ENCODE peak calls at places on chromosomes 16 and 17, in seven cellular contexts. E is cardiac muscle cell, O is IMR-90, Q is osteoblast, J is adrenal gland, U is A549, R is colonic mucosa. L is an unnamed sample. For H3K4me1, the result is how much of the 10 kb centered on the place peaks cover.

GRCh38 chr17:57874434-57875108 is 24.7 kb upstream of the MRPS23 start:
- DNase-seq in E (peak), O (peak), Q (peak), J (peak), U (no peak), R (peak), L (peak)

GRCh38 chr17:48610282-48611211 is at the start of gene HOXB7:
- DNase-seq in E (no peak), O (peak), Q (no peak), J (peak), U (peak), R (peak), L (no peak)

GRCh38 chr17:10879110-10879509 is 41.2 kb upstream of the PIRT start:
- DNase-seq in E (peak), O (no peak), Q (no peak), J (no peak), U (peak), R (peak), L (no peak)

GRCh38 chr17:16583781-16584180 is 14.8 kb upstream of the ZNF287 start:
- DNase-seq in E (no peak), O (no peak), Q (no peak), J (no peak), U (no peak), R (no peak), L (no peak)

GRCh38 chr17:41547921-41548843 is 20.1 kb upstream of the KRT19 start:
- DNase-seq in E (peak), O (peak), Q (peak), J (peak), U (peak), R (peak), L (peak)

GRCh38 chr17:77796201-77796860 is 162.2 kb upstream of the TNRC6C start:
- DNase-seq in E (no peak), O (no peak), Q (peak), J (no peak), U (no peak), R (peak), L (peak)

GRCh38 chr16:11871193-11871592 is 19.9 kb upstream of the RSL1D1 start:
- DNase-seq in E (peak), O (peak), Q (no peak), J (no peak), U (peak), R (no peak), L (no peak)

GRCh38 chr17:3695723-3696411 is at the start of gene P2RX5:
- DNase-seq in E (peak), O (no peak), Q (peak), J (no peak), U (no peak), R (no peak), L (no peak)

GRCh38 chr17:44007346-44008204 is 3.2 kb downstream of the NAGS start:
- DNase-seq in E (peak), O (no peak), Q (peak), J (no peak), U (no peak), R (peak), L (no peak)

GRCh38 chr17:19646788-19647696 is 1.5 kb upstream of the ALDH3A2 start:
- DNase-seq in E (peak), O (no peak), Q (peak), J (peak), U (peak), R (peak), L (no peak)

GRCh38 chr16:30585022-30585399 is 486 bp downstream of the ZNF785 start:
- DNase-seq in E (no peak), O (no peak), Q (no peak), J (no peak), U (no peak), R (no peak), L (no peak)

GRCh38 chr17:48103379-48103715 is 2.1 kb upstream of the CBX1 start:
- DNase-seq in E (no peak), O (no peak), Q (no peak), J (no peak), U (no peak), R (no peak), L (no peak)

GRCh38 chr16:7405166-7405565 is 72.5 kb downstream of the RBFOX1 start:
- DNase-seq in E (no peak), O (no peak), Q (no peak), J (peak), U (peak), R (no peak), L (no peak)

GRCh38 chr17:27545562-27546229 is 85.3 kb upstream of the LGALS9 start:
- DNase-seq in E (no peak), O (peak), Q (no peak), J (peak), U (no peak), R (no peak), L (no peak)

DNA sequence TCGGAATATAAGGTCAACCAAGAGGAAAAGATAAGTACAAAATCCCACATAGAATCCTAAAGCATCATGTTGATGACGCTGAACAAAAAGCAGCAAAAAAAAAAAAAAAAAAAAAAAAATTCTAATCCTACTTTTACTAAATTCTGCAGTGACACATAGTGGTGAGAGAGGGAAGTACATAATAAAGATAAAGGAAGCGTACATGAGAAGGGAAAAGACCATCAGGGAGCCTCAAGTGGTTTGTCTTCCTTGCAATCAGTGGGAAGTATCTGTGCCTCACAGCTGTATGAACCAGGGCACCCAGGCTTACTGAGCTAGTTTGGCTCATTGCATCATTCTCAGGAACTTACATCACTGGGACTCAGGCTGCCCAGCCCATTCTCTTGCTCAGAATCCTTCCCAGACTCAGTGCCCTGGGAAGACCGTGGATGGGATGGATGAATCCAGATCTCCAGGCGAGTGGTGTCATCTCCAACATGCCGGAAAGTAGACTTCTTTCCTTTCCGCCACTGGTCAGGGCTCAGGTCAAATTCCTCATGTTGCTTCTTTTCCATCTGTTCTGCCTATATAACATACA is 21.2 kb downstream of the SMG6 start:
- DNase-seq in E (peak), O (peak), Q (peak), J (no peak), U (peak), R (no peak), L (no peak)
- TF ChIP-seq CTCF in E (peak), O (peak), Q (peak), J (peak), U (peak), R (peak), L (peak)

GRCh38 chr17:45408611-45409421 is 23.9 kb downstream of the ARHGAP27 start:
- DNase-seq in E (no peak), O (no peak), Q (peak), J (no peak), U (no peak), R (peak), L (no peak)
- H3K4me1 ChIP-seq in E (under half), O (under half), Q (under half), J (under half), U (under half), R (under half), L (under half)

GRCh38 chr17:68495081-68495480 is 17.1 kb upstream of the PRKAR1A start:
- DNase-seq in E (no peak), O (no peak), Q (no peak), J (no peak), U (no peak), R (no peak), L (no peak)

GRCh38 chr17:68499587-68499986 is 12.6 kb upstream of the PRKAR1A start:
- DNase-seq in E (no peak), O (no peak), Q (no peak), J (no peak), U (no peak), R (no peak), L (no peak)

GRCh38 chr17:68501074-68501473 is 11.2 kb upstream of the PRKAR1A start:
- DNase-seq in E (no peak), O (no peak), Q (no peak), J (no peak), U (no peak), R (no peak), L (no peak)

GRCh38 chr17:68498479-68499326 is 13.5 kb upstream of the PRKAR1A start:
- DNase-seq in E (peak), O (no peak), Q (no peak), J (peak), U (no peak), R (peak), L (no peak)

GRCh38 chr17:68497885-68498319 is 14.3 kb upstream of the PRKAR1A start:
- DNase-seq in E (no peak), O (no peak), Q (no peak), J (no peak), U (no peak), R (peak), L (no peak)
- H3K4me3 ChIP-seq in E (no peak), O (no peak), Q (no peak), J (no peak), U (no peak), R (no peak), L (no peak)

GRCh38 chr16:84143784-84144199 is 1.2 kb downstream of the HSDL1 start:
- DNase-seq in E (peak), O (no peak), Q (no peak), J (no peak), U (no peak), R (no peak), L (no peak)

GRCh38 chr16:84141143-84141670 is 3.8 kb downstream of the HSDL1 start:
- DNase-seq in E (no peak), O (no peak), Q (no peak), J (no peak), U (peak), R (no peak), L (no peak)

GRCh38 chr16:84144301-84144858 is 597 bp downstream of the HSDL1 start:
- DNase-seq in E (peak), O (peak), Q (peak), J (no peak), U (peak), R (peak), L (no peak)

GRCh38 chr16:84143081-84143480 is 1.9 kb downstream of the HSDL1 start:
- DNase-seq in E (no peak), O (no peak), Q (no peak), J (no peak), U (no peak), R (no peak), L (no peak)

GRCh38 chr16:84144859-84145639 is at the start of the genes DNAAF1 and HSDL1:
- DNase-seq in E (peak), O (peak), Q (peak), J (peak), U (peak), R (peak), L (peak)
- TF ChIP-seq CTCF in E (no peak), O (no peak), Q (no peak), J (no peak), U (no peak), R (no peak), L (no peak)

GRCh38 chr16:19523559-19524355 is at the start of gene CCP110:
- DNase-seq in E (peak), O (peak), Q (peak), J (peak), U (peak), R (peak), L (peak)

GRCh38 chr16:19524356-19524865 is 669 bp downstream of the CCP110 start:
- DNase-seq in E (no peak), O (no peak), Q (peak), J (no peak), U (no peak), R (no peak), L (no peak)

GRCh38 chr16:19521471-19522368 is at the start of gene GDE1:
- DNase-seq in E (peak), O (peak), Q (peak), J (peak), U (peak), R (peak), L (peak)

GRCh38 chr16:19522369-19523159 is 666 bp upstream of the GDE1 start:
- DNase-seq in E (no peak), O (no peak), Q (no peak), J (no peak), U (no peak), R (no peak), L (no peak)

DNA sequence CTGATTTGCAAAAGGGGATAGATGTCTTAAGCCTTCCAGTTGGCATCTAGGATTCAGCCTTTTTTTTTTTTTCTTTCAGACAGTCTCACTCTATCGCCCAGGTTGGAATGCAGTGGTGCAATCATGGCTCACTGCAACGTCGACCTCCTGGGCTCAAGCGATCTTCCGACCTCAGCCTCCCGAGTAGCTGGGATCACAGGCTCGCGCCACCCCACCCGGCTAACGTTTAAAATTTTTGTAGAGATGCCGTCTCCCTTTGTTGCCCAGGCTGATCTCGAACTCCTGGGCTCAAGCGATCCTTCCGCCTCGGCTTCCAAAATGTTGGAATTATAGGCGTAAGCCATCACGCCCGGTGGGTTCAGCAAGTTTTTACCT is 571 bp upstream of the CCP110 start:
- DNase-seq in E (no peak), O (no peak), Q (no peak), J (peak), U (no peak), R (peak), L (no peak)
- H3K4me1 ChIP-seq in E (under half), O (under half), Q (under half), J (under half), U (under half), R (under half), L (under half)

DNA sequence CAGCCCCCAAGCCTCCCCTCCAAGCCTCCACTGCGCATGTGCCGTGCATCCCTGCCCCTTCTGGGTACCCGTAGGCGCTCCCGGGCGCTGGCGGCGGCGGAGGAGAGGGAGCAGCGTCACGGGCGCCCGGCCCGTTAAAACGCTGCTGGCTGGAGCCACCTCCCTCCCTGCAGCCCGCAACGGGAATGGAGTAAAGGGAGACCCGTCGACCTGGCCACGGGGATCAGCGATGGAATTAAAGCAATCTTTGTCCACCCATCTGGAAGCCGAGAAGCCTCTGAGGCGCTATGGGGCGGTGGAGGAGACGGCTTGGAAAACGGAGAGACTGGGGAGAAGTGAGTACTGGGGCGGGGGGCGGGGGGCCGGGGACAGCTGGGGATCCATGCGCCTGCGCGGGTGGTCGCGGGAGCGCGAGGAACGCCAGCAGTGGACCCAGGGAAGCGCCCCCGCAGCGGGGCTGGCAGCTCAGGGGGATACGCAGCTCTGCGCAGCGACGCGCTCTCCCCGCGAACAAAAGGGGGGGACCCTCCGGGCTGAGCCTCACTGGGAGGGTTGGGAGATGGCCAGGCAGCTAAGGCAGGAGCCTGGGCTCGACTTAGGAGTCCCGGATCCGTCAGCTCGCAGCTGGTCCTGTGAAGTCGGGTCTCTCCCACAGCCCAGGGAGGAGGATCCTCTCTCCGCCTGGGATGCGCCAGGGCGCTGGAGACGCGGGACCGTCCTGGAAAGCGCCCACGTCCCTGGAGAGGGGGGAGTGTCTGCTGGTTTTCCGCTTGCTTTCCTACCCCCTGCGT is at the start of gene BMERB1:
- DNase-seq in E (peak), O (peak), Q (peak), J (peak), U (peak), R (peak), L (peak)
- H3K4me3 ChIP-seq in E (peak), O (peak), Q (peak), J (no peak), U (peak), R (peak), L (peak)

GRCh38 chr17:36869441-36869840 is 67.8 kb upstream of the LHX1 start:
- DNase-seq in E (no peak), O (no peak), Q (no peak), J (no peak), U (no peak), R (no peak), L (no peak)

GRCh38 chr17:36867716-36868115 is 69.6 kb upstream of the LHX1 start:
- DNase-seq in E (no peak), O (no peak), Q (no peak), J (no peak), U (no peak), R (no peak), L (no peak)

GRCh38 chr17:36864827-36865320 is 72.4 kb upstream of the LHX1 start:
- DNase-seq in E (no peak), O (no peak), Q (no peak), J (no peak), U (no peak), R (no peak), L (no peak)

GRCh38 chr17:36870618-36871002 is 66.7 kb upstream of the LHX1 start:
- DNase-seq in E (no peak), O (no peak), Q (no peak), J (no peak), U (no peak), R (no peak), L (no peak)

DNA sequence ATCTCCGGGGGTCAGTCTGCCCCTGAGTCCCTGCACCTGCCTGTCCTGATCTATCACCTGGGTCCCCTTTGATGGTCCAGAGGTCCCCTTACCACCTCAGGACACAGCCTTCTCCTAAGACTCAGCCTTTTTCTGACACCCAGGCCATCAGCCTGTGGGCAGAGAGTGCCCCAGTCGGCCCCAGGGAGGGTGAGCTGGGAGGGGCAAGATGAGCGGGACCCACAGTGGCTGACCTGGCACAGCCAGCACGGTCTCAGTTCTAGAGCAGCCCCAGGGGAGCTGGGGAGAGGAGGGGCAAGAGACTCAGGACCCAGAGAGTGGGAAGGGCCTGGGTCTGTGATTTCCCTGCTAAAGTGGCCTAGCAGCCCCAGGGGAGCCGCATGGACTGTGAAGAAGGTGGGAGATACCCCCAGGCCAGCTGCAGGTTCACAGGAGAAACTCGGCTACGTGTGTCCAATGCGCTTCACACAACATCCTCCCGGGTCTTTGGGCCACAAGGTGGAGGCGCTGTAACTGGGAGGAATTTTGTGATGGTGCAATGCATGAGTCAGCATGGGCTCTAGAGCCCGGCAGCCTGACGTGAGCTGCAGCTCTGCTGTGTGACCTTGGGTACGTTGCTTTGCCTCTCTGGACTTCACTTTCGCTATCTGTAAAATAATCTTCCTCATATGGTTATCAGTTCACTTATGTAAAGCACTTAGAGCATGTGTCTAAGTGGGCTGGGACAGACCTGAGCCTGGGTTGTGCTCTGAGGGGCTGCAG is 67.2 kb upstream of the LHX1 start:
- DNase-seq in E (peak), O (peak), Q (no peak), J (no peak), U (peak), R (no peak), L (no peak)
- TF ChIP-seq CTCF in E (peak), O (no peak), Q (peak), J (no peak), U (peak), R (no peak), L (no peak)

DNA sequence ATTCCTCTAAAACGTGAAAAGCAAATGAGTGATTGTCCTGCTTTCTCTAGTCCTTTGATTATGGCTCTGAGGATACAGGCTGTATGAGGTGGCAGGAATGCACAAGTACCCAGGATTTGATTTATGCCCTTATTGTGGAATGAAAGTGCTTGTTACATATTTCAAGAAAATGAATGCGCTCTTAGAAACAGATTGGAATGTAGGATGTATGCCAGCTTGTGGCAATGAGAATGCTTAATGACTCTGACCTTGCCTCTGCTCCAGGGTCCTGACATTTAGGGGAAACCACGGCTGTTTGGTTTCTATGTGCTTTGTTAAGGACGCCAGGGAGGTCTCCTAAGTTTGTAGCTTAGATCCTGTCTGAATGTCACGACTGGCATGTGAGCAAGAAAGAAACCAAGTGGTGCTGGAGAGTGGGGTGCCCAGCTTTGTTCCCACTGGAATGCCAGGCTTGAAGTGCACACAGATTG is 22.0 kb downstream of the PRCD start:
- DNase-seq in E (peak), O (no peak), Q (peak), J (no peak), U (no peak), R (no peak), L (no peak)
- H3K4me1 ChIP-seq in E (under half), O (under half), Q (half or more), J (under half), U (half or more), R (under half), L (under half)

GRCh38 chr17:38450699-38451029 is 22.4 kb downstream of the ARHGAP23 start:
- DNase-seq in E (no peak), O (no peak), Q (no peak), J (no peak), U (no peak), R (no peak), L (no peak)
- H3K4me3 ChIP-seq in E (no peak), O (no peak), Q (no peak), J (no peak), U (no peak), R (no peak), L (no peak)

L was measured in thoracic aorta.